ENCODE peak calls at places on chromosome 15, in seven cellular contexts. L, E, F, O, X, H and K are unnamed samples.

GRCh38 chr15:43275736-43276562 is 9.2 kb upstream of the TGM5 start:
- DNase-seq in E (peak), H (no peak), F (no peak), L (no peak), X (no peak), O (no peak), K (no peak)

GRCh38 chr15:50353999-50354837 is 780 bp downstream of the GABPB1 start:
- DNase-seq in L (peak), O (peak), F (peak), X (peak), E (peak), H (peak), K (peak)

GRCh38 chr15:63797103-63797502 is 36.6 kb downstream of the HERC1 start:
- DNase-seq in L (no peak), E (no peak), H (no peak), F (no peak), X (no peak), O (no peak), K (no peak)

GRCh38 chr15:63029701-63030100 is 12.8 kb upstream of the TPM1 start:
- DNase-seq in F (no peak), H (no peak), O (no peak), L (no peak), X (no peak), E (no peak), K (no peak)

GRCh38 chr15:28915935-28916334 is 30.2 kb downstream of the APBA2 start:
- DNase-seq in F (no peak), X (no peak), L (no peak), E (no peak), O (no peak), H (no peak), K (no peak)

GRCh38 chr15:74613953-74614743 is 1.5 kb upstream of the CLK3 start:
- DNase-seq in O (peak), H (no peak), X (no peak), F (no peak), E (no peak), L (no peak), K (no peak)

GRCh38 chr15:85495542-85495941 is 115.1 kb downstream of the AKAP13 start:
- DNase-seq in F (no peak), X (no peak), L (no peak), E (no peak), H (no peak), O (no peak), K (no peak)

GRCh38 chr15:43246261-43246764 is 20.4 kb downstream of the TGM5 start:
- DNase-seq in X (no peak), L (no peak), F (no peak), E (no peak), H (no peak), O (no peak), K (no peak)

GRCh38 chr15:95825198-95825597 is 505.3 kb upstream of the NR2F2 start:
- DNase-seq in L (no peak), X (no peak), O (no peak), H (no peak), E (no peak), F (no peak), K (no peak)

GRCh38 chr15:33864360-33865075 is 103.8 kb upstream of the CHRM5 start:
- DNase-seq in F (no peak), L (no peak), O (no peak), H (no peak), X (no peak), E (no peak), K (no peak)

GRCh38 chr15:67824900-67825879 is at the start of gene SKOR1:
- DNase-seq in O (peak), X (no peak), L (no peak), E (peak), H (no peak), F (no peak), K (no peak)

GRCh38 chr15:72199721-72200212 is 2.2 kb upstream of the GRAMD2A start:
- DNase-seq in X (peak), H (peak), L (peak), E (peak), O (peak), F (peak), K (peak)

GRCh38 chr15:40098489-40099261 is 10.0 kb downstream of the BMF start:
- DNase-seq in E (peak), X (peak), L (peak), H (peak), O (no peak), F (peak), K (peak)

GRCh38 chr15:96254168-96254567 is 76.3 kb upstream of the NR2F2 start:
- DNase-seq in E (no peak), F (no peak), X (no peak), O (no peak), H (no peak), L (no peak), K (no peak)

GRCh38 chr15:69489101-69489571 is 36.5 kb downstream of the RPLP1 start:
- DNase-seq in E (no peak), O (no peak), H (no peak), X (no peak), L (no peak), F (no peak), K (no peak)

GRCh38 chr15:89665449-89666146 is 10.3 kb upstream of the KIF7 start:
- DNase-seq in E (peak), F (no peak), H (peak), L (no peak), O (peak), X (no peak), K (no peak)

GRCh38 chr15:85592148-85592547 is 202.6 kb downstream of the KLHL25 start:
- DNase-seq in F (no peak), X (no peak), L (no peak), E (no peak), H (no peak), O (no peak), K (no peak)

GRCh38 chr15:42344763-42345162 is 14.5 kb upstream of the CAPN3 start:
- DNase-seq in X (no peak), H (no peak), E (no peak), O (no peak), F (no peak), L (no peak), K (no peak)

GRCh38 chr15:40093224-40093842 is 15.3 kb downstream of the BMF start:
- DNase-seq in H (no peak), F (peak), E (peak), X (no peak), O (no peak), L (peak), K (no peak)

GRCh38 chr15:51286816-51287215 is 51.6 kb downstream of the CYP19A1 start:
- DNase-seq in E (peak), O (peak), L (no peak), F (no peak), H (no peak), X (no peak), K (no peak)

GRCh38 chr15:98738689-98739411 is 90.5 kb downstream of the IGF1R start:
- DNase-seq in H (no peak), E (no peak), F (no peak), L (no peak), X (no peak), O (no peak), K (no peak)

GRCh38 chr15:98127612-98128011 is 167.1 kb downstream of the ARRDC4 start:
- DNase-seq in O (no peak), X (no peak), H (no peak), L (no peak), E (peak), F (no peak), K (no peak)